ENCODE peak calls at places on chromosomes 5 and 9, in nine cellular contexts. R, C, J, O, F, Z, E, Y and L are unnamed samples.

GRCh38 chr5:76332102-76332501 is 71.0 kb upstream of the IQGAP2 start:
- DNase-seq in R (no peak), C (no peak), J (no peak), O (no peak), F (peak), Z (no peak), E (no peak), Y (no peak), L (no peak)

GRCh38 chr5:92527311-92528078 is 1053.5 kb downstream of the NR2F1-AS1 start:
- DNase-seq in R (no peak), C (no peak), J (no peak), O (no peak), F (no peak), Z (no peak), E (no peak), Y (no peak), L (no peak)

GRCh38 chr5:38922199-38922598 is 76.4 kb downstream of the OSMR start:
- DNase-seq in R (no peak), C (no peak), J (peak), O (no peak), F (peak), Z (no peak), E (peak), Y (peak), L (no peak)

GRCh38 chr5:151147033-151147432 is 10.5 kb downstream of the ANXA6 start:
- DNase-seq in R (no peak), C (no peak), J (no peak), O (no peak), F (no peak), Z (no peak), E (no peak), Y (no peak), L (no peak)

GRCh38 chr5:6905423-6905822 is 192.2 kb downstream of the TENT4A start:
- DNase-seq in R (no peak), C (no peak), J (no peak), O (no peak), F (no peak), Z (peak), E (no peak), Y (no peak), L (no peak)

GRCh38 chr9:126514037-126514821 is 99.5 kb upstream of the LMX1B start:
- DNase-seq in R (peak), C (peak), J (peak), O (peak), F (peak), Z (no peak), E (peak), Y (no peak), L (peak)

GRCh38 chr5:113162770-113163169 is 186.2 kb downstream of the DCP2 start:
- DNase-seq in R (no peak), C (no peak), J (peak), O (no peak), F (no peak), Z (no peak), E (peak), Y (no peak), L (no peak)

GRCh38 chr5:117454716-117455212 is 880.1 kb upstream of the SEMA6A start:
- DNase-seq in R (peak), C (no peak), J (peak), O (peak), F (peak), Z (peak), E (no peak), Y (peak), L (peak)

GRCh38 chr9:109602987-109603386 is 104.9 kb upstream of the PTPN3 start:
- DNase-seq in R (no peak), C (no peak), J (no peak), O (no peak), F (no peak), Z (no peak), E (no peak), Y (no peak), L (no peak)

GRCh38 chr5:121053055-121053985 is 589.2 kb downstream of the PRR16 start:
- DNase-seq in R (no peak), C (no peak), J (no peak), O (no peak), F (no peak), Z (no peak), E (no peak), Y (no peak), L (no peak)

GRCh38 chr5:17157294-17157693 is 60.1 kb upstream of the BASP1 start:
- DNase-seq in R (no peak), C (no peak), J (no peak), O (no peak), F (no peak), Z (no peak), E (no peak), Y (no peak), L (no peak)

GRCh38 chr9:119375892-119376291 is 6.7 kb upstream of the BRINP1 start:
- DNase-seq in R (no peak), C (no peak), J (no peak), O (no peak), F (peak), Z (no peak), E (no peak), Y (no peak), L (no peak)

GRCh38 chr9:90107021-90107771 is 502.4 kb downstream of the GADD45G start:
- DNase-seq in R (no peak), C (peak), J (no peak), O (no peak), F (peak), Z (peak), E (no peak), Y (peak), L (no peak)

GRCh38 chr9:123590499-123590898 is 234.5 kb downstream of the CRB2 start:
- DNase-seq in R (no peak), C (no peak), J (no peak), O (no peak), F (no peak), Z (no peak), E (no peak), Y (no peak), L (no peak)

GRCh38 chr5:60843693-60844428 is at the start of gene ELOVL7:
- DNase-seq in R (peak), C (no peak), J (peak), O (no peak), F (peak), Z (peak), E (peak), Y (peak), L (peak)

GRCh38 chr5:96322865-96323264 is 110.2 kb downstream of the PCSK1 start:
- DNase-seq in R (no peak), C (no peak), J (no peak), O (no peak), F (no peak), Z (no peak), E (no peak), Y (no peak), L (no peak)

GRCh38 chr9:86637515-86637914 is 283.3 kb upstream of the TUT7 start:
- DNase-seq in R (peak), C (no peak), J (peak), O (no peak), F (no peak), Z (no peak), E (peak), Y (peak), L (no peak)

GRCh38 chr9:88578486-88579362 is 43.7 kb downstream of the NXNL2 start:
- DNase-seq in R (peak), C (peak), J (peak), O (peak), F (peak), Z (peak), E (peak), Y (peak), L (peak)

GRCh38 chr9:131678499-131679111 is 61.3 kb downstream of the RAPGEF1 start:
- DNase-seq in R (no peak), C (peak), J (no peak), O (peak), F (peak), Z (peak), E (peak), Y (peak), L (peak)

GRCh38 chr9:79824265-79824664 is 252.5 kb downstream of the TLE4 start:
- DNase-seq in R (no peak), C (no peak), J (no peak), O (no peak), F (peak), Z (no peak), E (no peak), Y (no peak), L (no peak)

GRCh38 chr9:81557452-81557956 is 131.8 kb downstream of the TLE1 start:
- DNase-seq in R (no peak), C (no peak), J (no peak), O (no peak), F (no peak), Z (no peak), E (no peak), Y (no peak), L (no peak)

GRCh38 chr5:40755093-40755406 is 711 bp downstream of the TTC33 start:
- DNase-seq in R (no peak), C (peak), J (no peak), O (peak), F (peak), Z (peak), E (peak), Y (peak), L (peak)

GRCh38 chr5:5229405-5229804 is 89.3 kb downstream of the ADAMTS16 start:
- DNase-seq in R (no peak), C (no peak), J (no peak), O (no peak), F (no peak), Z (no peak), E (no peak), Y (no peak), L (no peak)

GRCh38 chr9:123355761-123356520 is at the start of gene CRB2:
- DNase-seq in R (peak), C (no peak), J (peak), O (no peak), F (no peak), Z (no peak), E (no peak), Y (no peak), L (no peak)

GRCh38 chr5:96384353-96384752 is 48.7 kb downstream of the PCSK1 start:
- DNase-seq in R (no peak), C (no peak), J (no peak), O (no peak), F (no peak), Z (peak), E (peak), Y (no peak), L (no peak)

GRCh38 chr9:70765935-70766334 is 351.5 kb upstream of the KLF9 start:
- DNase-seq in R (no peak), C (no peak), J (no peak), O (no peak), F (no peak), Z (no peak), E (no peak), Y (no peak), L (no peak)

GRCh38 chr9:95249986-95250385 is 67.5 kb downstream of the FANCC start:
- DNase-seq in R (no peak), C (no peak), J (no peak), O (no peak), F (no peak), Z (no peak), E (no peak), Y (no peak), L (no peak)

DNA sequence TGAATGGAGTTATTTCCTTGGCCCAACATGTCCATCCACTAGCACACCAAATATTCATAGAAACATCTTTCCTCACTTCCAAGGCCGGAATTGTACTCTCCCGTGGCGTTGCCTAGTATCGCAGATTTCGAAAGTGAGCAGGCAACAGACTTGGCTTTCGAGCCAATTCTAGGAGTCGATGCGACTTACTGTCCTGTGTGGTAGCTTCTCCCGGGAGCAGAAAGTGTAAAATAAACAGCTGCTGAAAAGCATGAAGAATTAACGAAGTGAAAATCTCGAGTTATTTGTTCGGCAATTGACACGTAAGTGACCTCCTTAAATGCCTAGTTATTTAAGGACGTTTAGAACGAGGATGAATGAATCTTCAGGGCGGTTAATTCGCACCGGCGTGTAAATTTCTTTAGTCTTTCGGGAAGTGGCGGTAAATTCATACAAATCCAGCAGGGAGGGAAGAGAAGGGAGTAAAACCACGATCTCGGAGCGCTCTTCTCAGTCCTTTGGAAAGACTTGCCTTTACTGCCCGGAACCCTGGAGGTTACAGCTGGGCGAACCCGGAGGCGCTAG is 414 bp upstream of the PCSK5 start:
- DNase-seq in R (no peak), C (peak), J (no peak), O (peak), F (peak), Z (peak), E (no peak), Y (peak), L (no peak)
- TF ChIP-seq POLR2AphosphoS5 in R (no peak), C (peak), J (no peak), O (no peak), F (no peak), Z (peak), E (no peak), Y (peak), L (no peak)

GRCh38 chr9:133397370-133397769 is 20.4 kb downstream of the REXO4 start:
- DNase-seq in R (no peak), C (no peak), J (no peak), O (no peak), F (no peak), Z (no peak), E (no peak), Y (no peak), L (no peak)

GRCh38 chr9:133401588-133401987 is 16.2 kb downstream of the REXO4 start:
- DNase-seq in R (no peak), C (no peak), J (no peak), O (no peak), F (no peak), Z (no peak), E (no peak), Y (no peak), L (no peak)

GRCh38 chr9:133402689-133403088 is 15.1 kb downstream of the REXO4 start:
- DNase-seq in R (no peak), C (no peak), J (no peak), O (no peak), F (no peak), Z (no peak), E (no peak), Y (no peak), L (no peak)

GRCh38 chr9:133397895-133398294 is 19.9 kb downstream of the REXO4 start:
- DNase-seq in R (no peak), C (no peak), J (no peak), O (no peak), F (no peak), Z (no peak), E (no peak), Y (no peak), L (no peak)

GRCh38 chr9:133400292-133400691 is 17.5 kb downstream of the REXO4 start:
- DNase-seq in R (no peak), C (no peak), J (no peak), O (no peak), F (no peak), Z (no peak), E (no peak), Y (no peak), L (no peak)
- TF ChIP-seq POLR2A in R (no peak), C (no peak), J (no peak), O (no peak), F (no peak), Z (no peak), E (no peak), Y (no peak), L (no peak)

GRCh38 chr5:94111209-94112004 is 370.0 kb upstream of the POU5F2 start:
- DNase-seq in R (peak), C (peak), J (peak), O (peak), F (peak), Z (peak), E (peak), Y (peak), L (peak)
- TF ChIP-seq CTCF in R (peak), C (no peak), J (peak), O (no peak), F (peak), Z (no peak), E (no peak), Y (no peak), L (no peak)

DNA sequence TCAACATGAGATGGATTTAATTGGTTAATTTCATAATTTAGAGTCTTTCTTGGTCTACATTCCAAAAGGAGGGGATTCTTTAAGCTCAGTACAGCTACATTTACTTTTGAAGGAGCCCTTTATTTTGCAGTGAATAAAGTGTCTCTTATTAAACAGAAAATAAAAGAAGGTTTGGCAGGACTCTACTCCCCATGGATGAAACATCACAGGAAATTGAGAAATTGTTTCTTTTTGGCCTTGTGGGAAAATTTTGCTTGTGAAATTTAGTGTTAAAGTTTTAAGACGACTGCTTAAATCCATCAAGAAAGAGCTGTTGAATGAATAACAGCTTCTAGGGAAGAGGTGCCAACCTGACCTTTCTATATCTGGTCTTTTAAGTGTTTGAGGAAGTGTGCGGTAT is 187.7 kb downstream of the NTRK2 start:
- DNase-seq in R (no peak), C (no peak), J (no peak), O (no peak), F (no peak), Z (no peak), E (no peak), Y (no peak), L (no peak)
- TF ChIP-seq POLR2AphosphoS5 in R (no peak), C (no peak), J (no peak), O (no peak), F (no peak), Z (no peak), E (no peak), Y (no peak), L (no peak)

GRCh38 chr9:4992872-4993271 is 7.8 kb downstream of the JAK2 start:
- DNase-seq in R (no peak), C (no peak), J (no peak), O (no peak), F (no peak), Z (no peak), E (no peak), Y (no peak), L (no peak)

GRCh38 chr9:4994166-4994890 is 9.3 kb downstream of the JAK2 start:
- DNase-seq in R (no peak), C (no peak), J (no peak), O (no peak), F (no peak), Z (no peak), E (no peak), Y (no peak), L (no peak)

GRCh38 chr9:5002811-5003210 is 17.7 kb downstream of the JAK2 start:
- DNase-seq in R (no peak), C (no peak), J (no peak), O (no peak), F (no peak), Z (no peak), E (no peak), Y (no peak), L (no peak)

DNA sequence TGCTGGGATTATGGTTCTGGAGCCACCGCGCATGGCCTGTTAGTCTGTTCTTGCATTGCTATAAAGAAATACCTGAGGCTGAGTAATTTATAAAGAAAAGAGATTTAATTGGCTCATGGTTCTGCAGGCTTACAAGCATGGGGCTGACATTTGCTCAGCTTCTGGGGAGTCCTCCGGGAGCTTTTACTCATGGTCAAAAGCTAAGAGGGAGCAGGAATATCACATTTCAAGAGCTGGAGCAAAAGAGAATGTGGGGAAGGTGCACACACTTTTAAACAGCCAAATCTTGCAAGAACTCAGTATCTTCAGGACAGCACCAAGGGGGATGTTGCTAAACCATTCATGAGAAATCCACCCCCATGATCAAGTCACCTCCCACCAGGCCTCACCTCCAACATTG is 12.1 kb downstream of the JAK2 start:
- DNase-seq in R (no peak), C (no peak), J (no peak), O (no peak), F (no peak), Z (no peak), E (no peak), Y (no peak), L (no peak)
- TF ChIP-seq POLR2A in R (no peak), C (no peak), J (no peak), O (no peak), F (no peak), Z (no peak), E (no peak), Y (no peak), L (no peak)

GRCh38 chr5:126046996-126047395 is 376.2 kb upstream of the GRAMD2B start:
- DNase-seq in R (no peak), C (no peak), J (no peak), O (no peak), F (no peak), Z (no peak), E (no peak), Y (no peak), L (no peak)

GRCh38 chr5:126044931-126045565 is 378.2 kb upstream of the GRAMD2B start:
- DNase-seq in R (no peak), C (no peak), J (no peak), O (no peak), F (no peak), Z (no peak), E (no peak), Y (no peak), L (no peak)

GRCh38 chr5:126043684-126044083 is 379.5 kb upstream of the GRAMD2B start:
- DNase-seq in R (no peak), C (no peak), J (no peak), O (no peak), F (no peak), Z (no peak), E (no peak), Y (no peak), L (no peak)

GRCh38 chr5:126044111-126044668 is 379.0 kb upstream of the GRAMD2B start:
- DNase-seq in R (no peak), C (no peak), J (no peak), O (no peak), F (no peak), Z (no peak), E (no peak), Y (no peak), L (no peak)

DNA sequence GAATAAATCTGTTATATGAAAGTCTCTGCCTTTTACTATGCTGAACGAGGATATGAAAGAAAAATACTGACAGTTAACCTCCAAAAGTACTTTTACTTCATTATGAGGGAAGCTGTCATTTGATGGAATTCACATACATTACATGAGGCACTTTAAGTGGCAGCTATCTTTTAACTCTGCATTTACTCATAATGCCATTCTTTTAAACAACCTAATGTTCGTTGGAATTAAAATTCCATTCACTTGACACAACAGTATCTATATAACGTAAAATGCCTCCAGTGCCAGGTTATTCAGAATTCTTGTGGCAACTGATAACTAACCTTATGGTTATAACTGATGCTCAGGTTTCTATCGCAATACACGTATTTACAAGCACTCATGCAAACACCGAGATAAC is 376.9 kb upstream of the GRAMD2B start:
- DNase-seq in R (no peak), C (no peak), J (no peak), O (no peak), F (no peak), Z (no peak), E (no peak), Y (no peak), L (no peak)
- TF ChIP-seq CTCF in R (no peak), C (no peak), J (no peak), O (no peak), F (no peak), Z (no peak), E (no peak), Y (no peak), L (no peak)

GRCh38 chr9:107638922-107639321 is 149.4 kb upstream of the KLF4 start:
- DNase-seq in R (no peak), C (peak), J (no peak), O (peak), F (peak), Z (peak), E (peak), Y (peak), L (no peak)
- TF ChIP-seq POLR2AphosphoS5 in R (peak), C (peak), J (no peak), O (no peak), F (peak), Z (peak), E (no peak), Y (no peak), L (no peak)

GRCh38 chr9:129752915-129753724 is at the start of gene PTGES:
- DNase-seq in R (peak), C (peak), J (peak), O (peak), F (peak), Z (peak), E (peak), Y (peak), L (peak)
- TF ChIP-seq POLR2A in R (no peak), C (no peak), J (no peak), O (peak), F (peak), Z (peak), E (no peak), Y (peak), L (no peak)